ENCODE peak calls at places on chromosomes 3 and 15, in ten cellular contexts. N is nephron progenitor cell, P is astrocyte of the spinal cord, Y is heart left ventricle, W is caudate nucleus, D is NCI-H345, C is HCEC 1CT, J is NCI-H2081, E is LoVo, O is kidney tubule cell. A is an unnamed sample.

GRCh38 chr3:184040010-184040409 is 8.5 kb downstream of the HTR3D start:
- DNase-seq in N (no peak), P (no peak), Y (no peak), W (no peak), D (no peak), C (peak; percentile 54), J (peak; percentile 48), E (no peak), O (peak; percentile 39), A (peak; percentile 67)

GRCh38 chr3:188729422-188729821 is 442.3 kb upstream of the TPRG1 start:
- DNase-seq in N (no peak), P (no peak), Y (no peak), W (no peak), D (no peak), C (no peak), J (no peak), E (no peak), O (no peak), A (no peak)

GRCh38 chr15:81275711-81276417 is 48.1 kb downstream of the STARD5 start:
- DNase-seq in N (no peak), P (no peak), Y (no peak), W (no peak), D (no peak), C (peak; percentile 42), J (no peak), E (no peak), O (no peak), A (no peak)

GRCh38 chr15:82810061-82810862 is 834 bp downstream of the WHAMM start:
- DNase-seq in N (peak; percentile 75), P (peak; percentile 49), Y (peak; percentile 34), W (no peak), D (peak; percentile 41), C (peak; percentile 70), J (peak; percentile 46), E (peak; percentile 48), O (peak; percentile 66), A (no peak)

GRCh38 chr3:61925721-61926120 is 364.4 kb downstream of the PTPRG start:
- DNase-seq in N (no peak), P (no peak), Y (no peak), W (no peak), D (no peak), C (no peak), J (no peak), E (no peak), O (peak; percentile 30), A (no peak)

GRCh38 chr3:14823910-14824629 is 5.3 kb downstream of the FGD5 start:
- DNase-seq in N (no peak), P (no peak), Y (peak; percentile 17), W (no peak), D (no peak), C (no peak), J (no peak), E (no peak), O (no peak), A (no peak)

GRCh38 chr3:37511357-37511970 is 337.1 kb upstream of the LRRFIP2 start:
- DNase-seq in N (no peak), P (no peak), Y (peak; percentile 51), W (no peak), D (no peak), C (no peak), J (no peak), E (no peak), O (no peak), A (no peak)

GRCh38 chr3:52397676-52398399 is 47.1 kb downstream of the SEMA3G start:
- DNase-seq in N (no peak), P (no peak), Y (peak; percentile 15), W (no peak), D (no peak), C (no peak), J (no peak), E (no peak), O (peak; percentile 5), A (no peak)

GRCh38 chr15:30990451-30991300 is 752 bp downstream of the MTMR10 start:
- DNase-seq in N (no peak), P (peak; percentile 37), Y (no peak), W (no peak), D (no peak), C (no peak), J (no peak), E (peak; percentile 15), O (peak; percentile 33), A (peak; percentile 27)

GRCh38 chr3:64029287-64029686 is 6.0 kb upstream of the PSMD6 start:
- DNase-seq in N (no peak), P (no peak), Y (no peak), W (no peak), D (no peak), C (no peak), J (no peak), E (no peak), O (no peak), A (no peak)

GRCh38 chr15:47355759-47356158 is 361.5 kb upstream of the SEMA6D start:
- DNase-seq in N (no peak), P (no peak), Y (no peak), W (no peak), D (no peak), C (no peak), J (no peak), E (no peak), O (no peak), A (no peak)

A was measured in LHCN-M2.